ENCODE peak calls at places on chromosomes 3 and 15, in nine cellular contexts. One of them, this sample, is unnamed.

GRCh38 chr3:114586119-114586518 is 292.3 kb downstream of the TIGIT start:
- DNase-seq in CD8-positive, alpha-beta T cell: no peak
- DNase-seq in progenitor cell of endocrine pancreas: no peak
- DNase-seq in breast epithelium: no peak
- DNase-seq in astrocyte: no peak
- DNase-seq in tibial nerve: no peak
- DNase-seq in cardiac fibroblast: no peak
- DNase-seq in colonic mucosa: no peak
- DNase-seq in fibroblast of pulmonary artery: no peak
- DNase-seq in this sample: no peak

GRCh38 chr3:142577701-142578308 is 728 bp downstream of the ATR start:
- DNase-seq in tibial nerve: no peak
- DNase-seq in CD8-positive, alpha-beta T cell: no peak
- DNase-seq in breast epithelium: no peak
- DNase-seq in cardiac fibroblast: peak; percentile 17
- DNase-seq in progenitor cell of endocrine pancreas: no peak
- DNase-seq in fibroblast of pulmonary artery: peak; percentile 13
- DNase-seq in astrocyte: peak; percentile 37
- DNase-seq in colonic mucosa: no peak
- DNase-seq in this sample: no peak

GRCh38 chr15:50627351-50628055 is 59.1 kb downstream of the TRPM7 start:
- DNase-seq in cardiac fibroblast: peak; percentile 8
- DNase-seq in tibial nerve: no peak
- DNase-seq in CD8-positive, alpha-beta T cell: no peak
- DNase-seq in breast epithelium: no peak
- DNase-seq in progenitor cell of endocrine pancreas: no peak
- DNase-seq in astrocyte: peak; percentile 34
- DNase-seq in fibroblast of pulmonary artery: peak; percentile 34
- DNase-seq in colonic mucosa: no peak
- DNase-seq in this sample: no peak

GRCh38 chr3:48832691-48833090 is 15.0 kb downstream of the PRKAR2A start:
- DNase-seq in progenitor cell of endocrine pancreas: no peak
- DNase-seq in tibial nerve: no peak
- DNase-seq in CD8-positive, alpha-beta T cell: no peak
- DNase-seq in cardiac fibroblast: peak; percentile 55
- DNase-seq in fibroblast of pulmonary artery: peak; percentile 33
- DNase-seq in breast epithelium: no peak
- DNase-seq in astrocyte: no peak
- DNase-seq in colonic mucosa: no peak
- DNase-seq in this sample: no peak

GRCh38 chr3:189631409-189631808 is 220 bp downstream of the TP63 start:
- DNase-seq in cardiac fibroblast: no peak
- DNase-seq in CD8-positive, alpha-beta T cell: no peak
- DNase-seq in breast epithelium: no peak
- DNase-seq in fibroblast of pulmonary artery: no peak
- DNase-seq in tibial nerve: no peak
- DNase-seq in astrocyte: no peak
- DNase-seq in colonic mucosa: no peak
- DNase-seq in progenitor cell of endocrine pancreas: no peak
- DNase-seq in this sample: no peak

GRCh38 chr3:54322354-54322753 is 200.0 kb downstream of the CACNA2D3 start:
- DNase-seq in fibroblast of pulmonary artery: no peak
- DNase-seq in colonic mucosa: peak; percentile 74
- DNase-seq in astrocyte: no peak
- DNase-seq in tibial nerve: no peak
- DNase-seq in breast epithelium: no peak
- DNase-seq in progenitor cell of endocrine pancreas: peak; percentile 49
- DNase-seq in cardiac fibroblast: no peak
- DNase-seq in CD8-positive, alpha-beta T cell: no peak
- DNase-seq in this sample: no peak

GRCh38 chr3:9088431-9089353 is 125.4 kb upstream of the RAD18 start:
- DNase-seq in breast epithelium: no peak
- DNase-seq in tibial nerve: no peak
- DNase-seq in cardiac fibroblast: peak; percentile 70
- DNase-seq in fibroblast of pulmonary artery: peak; percentile 29
- DNase-seq in progenitor cell of endocrine pancreas: no peak
- DNase-seq in colonic mucosa: peak; percentile 48
- DNase-seq in CD8-positive, alpha-beta T cell: no peak
- DNase-seq in astrocyte: peak; percentile 39
- DNase-seq in this sample: no peak

GRCh38 chr15:58472821-58473581 is 41.2 kb downstream of the LIPC start:
- DNase-seq in cardiac fibroblast: peak; percentile 44
- DNase-seq in fibroblast of pulmonary artery: peak; percentile 44
- DNase-seq in astrocyte: peak; percentile 48
- DNase-seq in progenitor cell of endocrine pancreas: no peak
- DNase-seq in CD8-positive, alpha-beta T cell: peak; percentile 15
- DNase-seq in breast epithelium: no peak
- DNase-seq in colonic mucosa: no peak
- DNase-seq in tibial nerve: no peak
- DNase-seq in this sample: no peak

GRCh38 chr3:169387751-169388696 is 275.5 kb downstream of the MECOM start:
- DNase-seq in breast epithelium: no peak
- DNase-seq in fibroblast of pulmonary artery: peak; percentile 77
- DNase-seq in cardiac fibroblast: peak; percentile 75
- DNase-seq in astrocyte: no peak
- DNase-seq in CD8-positive, alpha-beta T cell: no peak
- DNase-seq in tibial nerve: peak; percentile 74
- DNase-seq in progenitor cell of endocrine pancreas: no peak
- DNase-seq in colonic mucosa: peak; percentile 68
- DNase-seq in this sample: no peak

GRCh38 chr15:78405336-78405924 is 32.6 kb upstream of the IREB2 start:
- DNase-seq in astrocyte: no peak
- DNase-seq in progenitor cell of endocrine pancreas: no peak
- DNase-seq in fibroblast of pulmonary artery: no peak
- DNase-seq in breast epithelium: no peak
- DNase-seq in colonic mucosa: no peak
- DNase-seq in tibial nerve: no peak
- DNase-seq in cardiac fibroblast: no peak
- DNase-seq in CD8-positive, alpha-beta T cell: no peak
- DNase-seq in this sample: no peak

GRCh38 chr3:15633766-15634588 is 32.4 kb downstream of the BTD start:
- DNase-seq in cardiac fibroblast: no peak
- DNase-seq in CD8-positive, alpha-beta T cell: no peak
- DNase-seq in progenitor cell of endocrine pancreas: no peak
- DNase-seq in colonic mucosa: no peak
- DNase-seq in tibial nerve: no peak
- DNase-seq in fibroblast of pulmonary artery: no peak
- DNase-seq in breast epithelium: no peak
- DNase-seq in astrocyte: peak; percentile 41
- DNase-seq in this sample: no peak

GRCh38 chr3:38532529-38532928 is 36.4 kb downstream of the EXOG start:
- DNase-seq in CD8-positive, alpha-beta T cell: no peak
- DNase-seq in progenitor cell of endocrine pancreas: no peak
- DNase-seq in tibial nerve: no peak
- DNase-seq in cardiac fibroblast: no peak
- DNase-seq in breast epithelium: no peak
- DNase-seq in fibroblast of pulmonary artery: no peak
- DNase-seq in astrocyte: no peak
- DNase-seq in colonic mucosa: no peak
- DNase-seq in this sample: no peak

GRCh38 chr15:37789881-37790280 is 144.6 kb upstream of the TMCO5A start:
- DNase-seq in cardiac fibroblast: peak; percentile 26
- DNase-seq in CD8-positive, alpha-beta T cell: no peak
- DNase-seq in astrocyte: peak; percentile 86
- DNase-seq in progenitor cell of endocrine pancreas: no peak
- DNase-seq in tibial nerve: no peak
- DNase-seq in fibroblast of pulmonary artery: peak; percentile 51
- DNase-seq in breast epithelium: no peak
- DNase-seq in colonic mucosa: no peak
- DNase-seq in this sample: no peak

GRCh38 chr3:122074621-122075265 is 19.6 kb downstream of the CD86 start:
- DNase-seq in tibial nerve: no peak
- DNase-seq in astrocyte: no peak
- DNase-seq in breast epithelium: no peak
- DNase-seq in progenitor cell of endocrine pancreas: no peak
- DNase-seq in cardiac fibroblast: no peak
- DNase-seq in colonic mucosa: no peak
- DNase-seq in CD8-positive, alpha-beta T cell: no peak
- DNase-seq in fibroblast of pulmonary artery: no peak
- DNase-seq in this sample: no peak

GRCh38 chr15:83378921-83379561 is 68.1 kb upstream of the SH3GL3 start:
- DNase-seq in tibial nerve: no peak
- DNase-seq in astrocyte: no peak
- DNase-seq in colonic mucosa: no peak
- DNase-seq in progenitor cell of endocrine pancreas: no peak
- DNase-seq in breast epithelium: no peak
- DNase-seq in CD8-positive, alpha-beta T cell: no peak
- DNase-seq in cardiac fibroblast: no peak
- DNase-seq in fibroblast of pulmonary artery: no peak
- DNase-seq in this sample: no peak

GRCh38 chr15:66452971-66453580 is 44.5 kb downstream of the SNAPC5 start:
- DNase-seq in CD8-positive, alpha-beta T cell: no peak
- DNase-seq in astrocyte: no peak
- DNase-seq in colonic mucosa: no peak
- DNase-seq in cardiac fibroblast: no peak
- DNase-seq in fibroblast of pulmonary artery: no peak
- DNase-seq in breast epithelium: no peak
- DNase-seq in progenitor cell of endocrine pancreas: no peak
- DNase-seq in tibial nerve: peak; percentile 20
- DNase-seq in this sample: no peak

GRCh38 chr3:176577462-176577861 is 619.8 kb downstream of the TBL1XR1 start:
- DNase-seq in colonic mucosa: no peak
- DNase-seq in fibroblast of pulmonary artery: no peak
- DNase-seq in progenitor cell of endocrine pancreas: no peak
- DNase-seq in tibial nerve: no peak
- DNase-seq in cardiac fibroblast: no peak
- DNase-seq in breast epithelium: no peak
- DNase-seq in astrocyte: no peak
- DNase-seq in CD8-positive, alpha-beta T cell: no peak
- DNase-seq in this sample: no peak

GRCh38 chr3:4741404-4742307 is 237.6 kb upstream of the BHLHE40 start:
- DNase-seq in colonic mucosa: peak; percentile 73
- DNase-seq in breast epithelium: peak; percentile 85
- DNase-seq in cardiac fibroblast: peak; percentile 98
- DNase-seq in CD8-positive, alpha-beta T cell: no peak
- DNase-seq in tibial nerve: peak; percentile 88
- DNase-seq in fibroblast of pulmonary artery: peak; percentile 99
- DNase-seq in astrocyte: peak; percentile 100
- DNase-seq in progenitor cell of endocrine pancreas: no peak
- DNase-seq in this sample: no peak

GRCh38 chr3:13346481-13347389 is 73.4 kb downstream of the NUP210 start:
- DNase-seq in cardiac fibroblast: peak; percentile 7
- DNase-seq in progenitor cell of endocrine pancreas: no peak
- DNase-seq in astrocyte: no peak
- DNase-seq in tibial nerve: peak; percentile 5
- DNase-seq in breast epithelium: no peak
- DNase-seq in fibroblast of pulmonary artery: no peak
- DNase-seq in CD8-positive, alpha-beta T cell: peak; percentile 55
- DNase-seq in colonic mucosa: peak; percentile 20
- DNase-seq in this sample: no peak

GRCh38 chr15:89395996-89396395 is 61.4 kb upstream of the POLG start:
- DNase-seq in progenitor cell of endocrine pancreas: no peak
- DNase-seq in astrocyte: no peak
- DNase-seq in CD8-positive, alpha-beta T cell: no peak
- DNase-seq in colonic mucosa: no peak
- DNase-seq in tibial nerve: no peak
- DNase-seq in fibroblast of pulmonary artery: no peak
- DNase-seq in breast epithelium: no peak
- DNase-seq in cardiac fibroblast: no peak
- DNase-seq in this sample: no peak

GRCh38 chr15:52078876-52079700 is 33.5 kb downstream of the BCL2L10 start:
- DNase-seq in tibial nerve: peak; percentile 90
- DNase-seq in breast epithelium: peak; percentile 46
- DNase-seq in fibroblast of pulmonary artery: peak; percentile 73
- DNase-seq in progenitor cell of endocrine pancreas: peak; percentile 75
- DNase-seq in cardiac fibroblast: peak; percentile 77
- DNase-seq in astrocyte: no peak
- DNase-seq in colonic mucosa: peak; percentile 93
- DNase-seq in CD8-positive, alpha-beta T cell: peak; percentile 85
- DNase-seq in this sample: peak; percentile 88
- TF ChIP-seq CTCF in tibial nerve: peak; percentile 79
- TF ChIP-seq CTCF in breast epithelium: no peak
- TF ChIP-seq CTCF in fibroblast of pulmonary artery: peak; percentile 88
- TF ChIP-seq CTCF in progenitor cell of endocrine pancreas: peak; percentile 85
- TF ChIP-seq CTCF in cardiac fibroblast: peak; percentile 88
- TF ChIP-seq CTCF in astrocyte: peak; percentile 71
- TF ChIP-seq CTCF in colonic mucosa: peak; percentile 83
- TF ChIP-seq CTCF in CD8-positive, alpha-beta T cell: peak; percentile 87
- TF ChIP-seq CTCF in this sample: peak; percentile 81

DNA sequence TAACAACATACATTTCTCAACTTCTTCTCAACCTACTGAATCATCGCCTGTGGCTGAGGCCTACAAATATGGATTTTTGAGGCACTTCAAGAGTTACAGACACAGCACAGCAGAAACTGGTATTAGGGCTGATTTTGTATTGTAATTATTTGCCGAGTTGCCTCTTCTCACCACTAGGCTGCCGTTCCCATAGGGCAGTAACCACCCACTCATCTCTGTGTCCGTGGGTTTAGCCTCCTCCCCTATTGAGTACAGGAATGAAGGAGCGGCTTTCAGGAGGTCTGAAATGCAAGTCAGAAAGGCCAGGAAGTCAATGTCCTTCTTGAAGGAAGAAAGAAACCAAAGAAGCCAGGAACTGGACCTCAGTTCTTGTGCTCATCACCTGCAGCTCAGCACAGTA is 220.8 kb downstream of the MTHFS start:
- DNase-seq in fibroblast of pulmonary artery: no peak
- DNase-seq in cardiac fibroblast: no peak
- DNase-seq in tibial nerve: no peak
- DNase-seq in CD8-positive, alpha-beta T cell: no peak
- DNase-seq in astrocyte: no peak
- DNase-seq in breast epithelium: no peak
- DNase-seq in progenitor cell of endocrine pancreas: no peak
- DNase-seq in colonic mucosa: no peak
- DNase-seq in this sample: no peak
- TF ChIP-seq CTCF in fibroblast of pulmonary artery: no peak
- TF ChIP-seq CTCF in cardiac fibroblast: no peak
- TF ChIP-seq CTCF in tibial nerve: no peak
- TF ChIP-seq CTCF in CD8-positive, alpha-beta T cell: no peak
- TF ChIP-seq CTCF in astrocyte: no peak
- TF ChIP-seq CTCF in breast epithelium: no peak
- TF ChIP-seq CTCF in progenitor cell of endocrine pancreas: no peak
- TF ChIP-seq CTCF in colonic mucosa: no peak
- TF ChIP-seq CTCF in this sample: peak; percentile 27

GRCh38 chr15:31955734-31956133 is 74.6 kb upstream of the CHRNA7 start:
- DNase-seq in progenitor cell of endocrine pancreas: no peak
- DNase-seq in breast epithelium: no peak
- DNase-seq in CD8-positive, alpha-beta T cell: no peak
- DNase-seq in tibial nerve: no peak
- DNase-seq in cardiac fibroblast: no peak
- DNase-seq in colonic mucosa: no peak
- DNase-seq in astrocyte: no peak
- DNase-seq in fibroblast of pulmonary artery: no peak
- DNase-seq in this sample: no peak

GRCh38 chr15:31954364-31954763 is 76.0 kb upstream of the CHRNA7 start:
- DNase-seq in progenitor cell of endocrine pancreas: no peak
- DNase-seq in fibroblast of pulmonary artery: no peak
- DNase-seq in breast epithelium: no peak
- DNase-seq in colonic mucosa: no peak
- DNase-seq in CD8-positive, alpha-beta T cell: no peak
- DNase-seq in tibial nerve: no peak
- DNase-seq in astrocyte: no peak
- DNase-seq in cardiac fibroblast: no peak
- DNase-seq in this sample: no peak

GRCh38 chr15:31953573-31953972 is 76.7 kb upstream of the CHRNA7 start:
- DNase-seq in astrocyte: no peak
- DNase-seq in tibial nerve: no peak
- DNase-seq in progenitor cell of endocrine pancreas: no peak
- DNase-seq in fibroblast of pulmonary artery: no peak
- DNase-seq in cardiac fibroblast: no peak
- DNase-seq in breast epithelium: no peak
- DNase-seq in colonic mucosa: no peak
- DNase-seq in CD8-positive, alpha-beta T cell: no peak
- DNase-seq in this sample: no peak
- TF ChIP-seq CTCF in astrocyte: no peak
- TF ChIP-seq CTCF in tibial nerve: no peak
- TF ChIP-seq CTCF in progenitor cell of endocrine pancreas: peak; percentile 49
- TF ChIP-seq CTCF in fibroblast of pulmonary artery: no peak
- TF ChIP-seq CTCF in cardiac fibroblast: no peak
- TF ChIP-seq CTCF in breast epithelium: no peak
- TF ChIP-seq CTCF in colonic mucosa: no peak
- TF ChIP-seq CTCF in CD8-positive, alpha-beta T cell: no peak
- TF ChIP-seq CTCF in this sample: peak; percentile 38

GRCh38 chr3:127820221-127820870 is 2.0 kb downstream of the MGLL start:
- DNase-seq in progenitor cell of endocrine pancreas: no peak
- DNase-seq in astrocyte: no peak
- DNase-seq in CD8-positive, alpha-beta T cell: no peak
- DNase-seq in colonic mucosa: no peak
- DNase-seq in cardiac fibroblast: peak; percentile 21
- DNase-seq in tibial nerve: peak; percentile 36
- DNase-seq in fibroblast of pulmonary artery: no peak
- DNase-seq in breast epithelium: no peak
- DNase-seq in this sample: no peak
- TF ChIP-seq CTCF in progenitor cell of endocrine pancreas: no peak
- TF ChIP-seq CTCF in astrocyte: no peak
- TF ChIP-seq CTCF in CD8-positive, alpha-beta T cell: no peak
- TF ChIP-seq CTCF in colonic mucosa: no peak
- TF ChIP-seq CTCF in cardiac fibroblast: peak; percentile 36
- TF ChIP-seq CTCF in tibial nerve: no peak
- TF ChIP-seq CTCF in fibroblast of pulmonary artery: peak; percentile 21
- TF ChIP-seq CTCF in breast epithelium: no peak
- TF ChIP-seq CTCF in this sample: peak; percentile 29